ENCODE peak calls at places on chromosomes 5 and 9, in seven cellular contexts. W, Z, X, L, H, J and K are unnamed samples. For H3K4me1, the result is how much of the 10 kb centered on the place peaks cover.

GRCh38 chr9:129383415-129384088 is 205.5 kb upstream of the IER5L start:
- DNase-seq in W (peak), Z (peak), X (no peak), L (peak), H (peak), J (peak), K (no peak)

GRCh38 chr5:145233461-145233860 is 601.7 kb downstream of the PRELID2 start:
- DNase-seq in W (no peak), Z (no peak), X (no peak), L (no peak), H (no peak), J (no peak), K (no peak)

GRCh38 chr5:108587816-108588215 is 159.9 kb upstream of the FER start:
- DNase-seq in W (no peak), Z (no peak), X (no peak), L (no peak), H (no peak), J (no peak), K (no peak)

GRCh38 chr9:33138768-33139167 is 28.4 kb downstream of the B4GALT1 start:
- DNase-seq in W (no peak), Z (no peak), X (no peak), L (no peak), H (no peak), J (no peak), K (no peak)

GRCh38 chr9:37909326-37909725 is 5.4 kb upstream of the SLC25A51 start:
- DNase-seq in W (no peak), Z (no peak), X (no peak), L (no peak), H (no peak), J (no peak), K (no peak)

GRCh38 chr9:36389590-36389989 is 10.5 kb downstream of the RNF38 start:
- DNase-seq in W (no peak), Z (no peak), X (no peak), L (no peak), H (no peak), J (no peak), K (no peak)

GRCh38 chr9:6676254-6676928 is 30.9 kb upstream of the GLDC start:
- DNase-seq in W (no peak), Z (no peak), X (no peak), L (no peak), H (peak), J (no peak), K (no peak)

GRCh38 chr5:19555436-19555835 is 432.6 kb downstream of the CDH18 start:
- DNase-seq in W (no peak), Z (no peak), X (no peak), L (no peak), H (no peak), J (no peak), K (no peak)

GRCh38 chr9:16460711-16461110 is 409.8 kb downstream of the BNC2 start:
- DNase-seq in W (no peak), Z (no peak), X (no peak), L (no peak), H (no peak), J (no peak), K (no peak)
- H3K27ac ChIP-seq in W (no peak), Z (no peak), X (no peak), L (no peak), H (no peak), J (no peak), K (no peak)

DNA sequence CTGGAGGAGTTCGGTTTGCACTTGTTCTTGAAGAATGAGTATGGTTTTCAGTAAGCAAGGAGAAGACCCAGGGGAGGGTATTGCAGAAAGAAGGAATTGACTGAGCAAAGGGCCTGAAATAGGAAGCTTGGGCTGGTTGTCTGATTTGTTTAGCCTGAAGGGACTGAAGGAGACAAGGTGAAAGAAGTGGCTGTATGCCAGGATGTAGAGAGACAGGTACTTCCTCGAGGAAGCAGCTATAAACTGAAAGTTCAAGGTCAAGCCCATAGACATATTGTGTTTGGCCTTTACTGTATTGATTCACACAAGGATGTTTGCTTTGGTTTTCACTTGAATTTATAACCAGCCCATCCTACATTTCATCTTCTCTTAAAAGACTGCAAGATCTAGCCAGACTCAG is 183.1 kb downstream of the PALM2AKAP2 start:
- DNase-seq in W (no peak), Z (no peak), X (no peak), L (no peak), H (no peak), J (no peak), K (no peak)
- H3K4me1 ChIP-seq in W (under half), Z (under half), X (under half), L (under half), H (under half), J (under half), K (under half)

GRCh38 chr5:123482258-123482657 is 29.7 kb upstream of the CSNK1G3 start:
- DNase-seq in W (no peak), Z (no peak), X (no peak), L (no peak), H (no peak), J (no peak), K (no peak)

GRCh38 chr5:123490974-123491373 is 21.0 kb upstream of the CSNK1G3 start:
- DNase-seq in W (no peak), Z (no peak), X (no peak), L (no peak), H (no peak), J (no peak), K (no peak)

GRCh38 chr5:123485275-123485674 is 26.7 kb upstream of the CSNK1G3 start:
- DNase-seq in W (no peak), Z (no peak), X (no peak), L (no peak), H (no peak), J (no peak), K (no peak)

GRCh38 chr5:123483446-123484077 is 28.4 kb upstream of the CSNK1G3 start:
- DNase-seq in W (no peak), Z (no peak), X (no peak), L (peak), H (no peak), J (no peak), K (no peak)

GRCh38 chr5:123487298-123487697 is 24.7 kb upstream of the CSNK1G3 start:
- DNase-seq in W (no peak), Z (no peak), X (no peak), L (peak), H (no peak), J (no peak), K (no peak)
- H3K4me3 ChIP-seq in W (no peak), Z (no peak), X (no peak), L (no peak), H (peak), J (no peak), K (no peak)

DNA sequence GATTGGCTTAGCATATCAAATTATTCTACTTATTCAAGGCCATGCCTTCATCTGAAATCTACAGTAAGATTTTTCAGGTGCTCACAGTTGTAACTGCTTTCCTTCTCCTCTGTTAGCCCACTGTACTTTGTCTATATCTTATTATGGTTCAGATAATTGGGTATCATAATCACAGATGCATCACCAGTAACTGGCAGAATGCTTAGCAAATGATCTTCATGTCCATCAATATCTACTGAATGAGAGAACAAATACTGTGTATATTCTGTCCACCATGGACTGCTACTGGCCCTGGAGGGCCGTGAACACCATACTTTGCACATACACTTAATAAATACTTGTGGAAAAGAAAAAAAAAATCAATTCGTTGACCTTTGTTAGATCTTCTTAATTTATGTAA is 96.2 kb downstream of the MEF2C start:
- DNase-seq in W (no peak), Z (no peak), X (no peak), L (no peak), H (no peak), J (no peak), K (no peak)
- H3K27ac ChIP-seq in W (no peak), Z (no peak), X (no peak), L (peak), H (peak), J (peak), K (no peak)

DNA sequence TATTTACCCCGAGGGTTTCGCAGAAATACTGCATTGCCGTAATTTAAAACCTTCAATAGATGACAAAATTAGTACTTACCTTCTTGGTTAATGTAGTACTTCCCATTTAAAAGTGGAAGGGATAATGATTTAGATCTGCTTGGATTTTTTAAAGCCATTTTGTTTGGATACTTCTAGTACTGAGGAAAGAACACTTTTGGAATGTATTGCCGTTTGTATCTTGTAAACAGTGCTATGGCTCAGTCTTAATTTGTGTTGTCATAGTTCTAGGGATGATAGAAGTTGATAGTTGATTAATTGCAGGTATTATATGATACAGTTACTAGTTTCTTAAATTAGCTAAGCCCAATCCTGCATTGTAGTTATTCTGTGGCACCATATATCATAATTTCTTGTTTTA is 33.1 kb downstream of the TNPO1 start:
- DNase-seq in W (no peak), Z (no peak), X (no peak), L (no peak), H (no peak), J (no peak), K (no peak)
- H3K4me1 ChIP-seq in W (under half), Z (half or more), X (half or more), L (under half), H (half or more), J (under half), K (under half)

GRCh38 chr5:168055982-168056381 is 235.5 kb upstream of the WWC1 start:
- DNase-seq in W (no peak), Z (no peak), X (no peak), L (no peak), H (no peak), J (no peak), K (peak)

GRCh38 chr5:168057905-168058304 is 233.5 kb upstream of the WWC1 start:
- DNase-seq in W (no peak), Z (peak), X (no peak), L (no peak), H (no peak), J (no peak), K (no peak)

GRCh38 chr5:168055141-168055680 is 236.2 kb upstream of the WWC1 start:
- DNase-seq in W (no peak), Z (no peak), X (no peak), L (no peak), H (no peak), J (no peak), K (no peak)

GRCh38 chr5:168056499-168057182 is 234.8 kb upstream of the WWC1 start:
- DNase-seq in W (no peak), Z (no peak), X (no peak), L (no peak), H (no peak), J (no peak), K (no peak)

GRCh38 chr5:168059111-168059510 is 232.3 kb upstream of the WWC1 start:
- DNase-seq in W (no peak), Z (no peak), X (no peak), L (no peak), H (no peak), J (no peak), K (no peak)
- H3K4me3 ChIP-seq in W (no peak), Z (no peak), X (no peak), L (no peak), H (no peak), J (no peak), K (no peak)

GRCh38 chr9:5563417-5563815 is 53.1 kb downstream of the PDCD1LG2 start:
- DNase-seq in W (no peak), Z (no peak), X (no peak), L (no peak), H (no peak), J (no peak), K (no peak)

GRCh38 chr9:5563886-5564285 is 53.6 kb downstream of the PDCD1LG2 start:
- DNase-seq in W (no peak), Z (no peak), X (no peak), L (no peak), H (peak), J (no peak), K (no peak)

GRCh38 chr9:5561828-5562488 is 51.6 kb downstream of the PDCD1LG2 start:
- DNase-seq in W (no peak), Z (no peak), X (no peak), L (no peak), H (no peak), J (no peak), K (no peak)

GRCh38 chr9:5560439-5560838 is 50.1 kb downstream of the PDCD1LG2 start:
- DNase-seq in W (no peak), Z (no peak), X (no peak), L (no peak), H (no peak), J (no peak), K (no peak)

DNA sequence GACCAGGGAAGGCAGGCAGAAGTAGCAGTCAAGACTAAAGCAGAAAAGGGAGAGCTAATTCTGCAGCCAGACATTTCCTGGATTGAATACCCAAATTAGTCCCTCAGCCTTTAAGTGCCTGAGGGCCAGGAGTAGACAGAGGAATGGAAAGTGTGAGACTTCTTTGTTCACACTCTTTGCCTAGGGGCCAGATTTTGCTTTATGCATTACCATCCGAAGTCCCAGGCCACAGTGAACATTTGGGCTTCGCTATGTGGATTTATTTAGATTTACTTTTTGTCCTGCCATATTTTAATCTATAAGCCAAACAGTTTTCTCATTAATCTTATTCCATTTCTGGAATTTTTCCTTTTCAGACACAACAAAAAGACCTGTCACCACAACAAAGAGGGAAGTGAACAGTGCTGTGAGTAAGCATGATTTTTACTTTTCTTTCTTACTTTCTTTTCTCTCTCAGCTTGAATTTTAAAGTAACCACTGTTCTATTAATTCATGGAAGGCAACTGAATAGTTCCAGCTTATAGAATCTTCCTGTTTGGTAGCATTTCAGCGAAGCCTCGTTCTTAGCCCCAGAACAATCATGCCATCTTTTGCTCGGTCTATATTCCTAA is 52.6 kb downstream of the PDCD1LG2 start:
- DNase-seq in W (no peak), Z (no peak), X (no peak), L (no peak), H (no peak), J (no peak), K (no peak)
- H3K27ac ChIP-seq in W (peak), Z (no peak), X (no peak), L (no peak), H (no peak), J (peak), K (no peak)